ENCODE peak calls at places on chromosomes 2 and 18, in six cellular contexts. W is activated CD4-positive, alpha-beta T cell treated with anti-CD3 and anti-CD28 coated beads, Interleukin-2, amount 50 U/mL, for 1 hour; C is fibroblast of the conjunctiva; R is COR-L47; I is NCI-H2081; L is H9. G is an unnamed sample.
A peak's percentile ranks its signal among the peaks of the same experiment; 100 is the strongest.

GRCh38 chr2:72919414-72920316 is 2.3 kb downstream of the EMX1 start:
- DNase-seq in W (no peak), C (no peak), R (no peak), I (no peak), L (peak; percentile 62), G (no peak)

GRCh38 chr2:53569957-53570727 is 197.5 kb upstream of the CHAC2 start:
- DNase-seq in W (no peak), C (no peak), R (no peak), I (no peak), L (no peak), G (no peak)

GRCh38 chr2:88180594-88181240 is 10.6 kb downstream of the THNSL2 start:
- DNase-seq in W (no peak), C (no peak), R (no peak), I (no peak), L (no peak), G (no peak)

GRCh38 chr2:4020153-4020552 is 316.8 kb downstream of the DCDC2C start:
- DNase-seq in W (no peak), C (no peak), R (peak; percentile 73), I (peak; percentile 94), L (no peak), G (peak; percentile 44)

GRCh38 chr2:98134138-98134537 is 47.2 kb downstream of the VWA3B start:
- DNase-seq in W (no peak), C (no peak), R (no peak), I (no peak), L (peak; percentile 53), G (no peak)

GRCh38 chr2:220188031-220188430 is 560.6 kb downstream of the SLC4A3 start:
- DNase-seq in W (no peak), C (no peak), R (no peak), I (no peak), L (no peak), G (no peak)

GRCh38 chr18:59885579-59886163 is 14.1 kb upstream of the PMAIP1 start:
- DNase-seq in W (no peak), C (no peak), R (no peak), I (no peak), L (no peak), G (no peak)

GRCh38 chr2:29663266-29663665 is 258.1 kb downstream of the ALK start:
- DNase-seq in W (no peak), C (peak; percentile 27), R (no peak), I (no peak), L (no peak), G (no peak)

GRCh38 chr2:191166111-191166755 is 15.4 kb upstream of the STAT4 start:
- DNase-seq in W (no peak), C (peak; percentile 58), R (no peak), I (peak; percentile 21), L (no peak), G (no peak)

GRCh38 chr2:134866498-134867099 is 28.2 kb downstream of the ACMSD start:
- DNase-seq in W (no peak), C (no peak), R (no peak), I (no peak), L (no peak), G (no peak)

GRCh38 chr2:239803102-239803763 is 221.9 kb downstream of the NDUFA10 start:
- DNase-seq in W (no peak), C (no peak), R (no peak), I (no peak), L (peak; percentile 14), G (no peak)

GRCh38 chr18:55100817-55101457 is 141.7 kb upstream of the CCDC68 start:
- DNase-seq in W (no peak), C (no peak), R (no peak), I (no peak), L (no peak), G (no peak)

GRCh38 chr2:224058048-224058775 is 19.1 kb upstream of the SERPINE2 start:
- DNase-seq in W (no peak), C (no peak), R (no peak), I (no peak), L (no peak), G (no peak)

GRCh38 chr2:15142069-15142689 is 419.0 kb downstream of the NBAS start:
- DNase-seq in W (peak; percentile 41), C (no peak), R (peak; percentile 38), I (peak; percentile 88), L (no peak), G (no peak)

GRCh38 chr2:203934711-203935438 is 1.7 kb upstream of the ICOS start:
- DNase-seq in W (no peak), C (no peak), R (no peak), I (no peak), L (no peak), G (no peak)

GRCh38 chr2:44100351-44100750 is 68.3 kb upstream of the PPM1B start:
- DNase-seq in W (no peak), C (peak; percentile 63), R (no peak), I (no peak), L (no peak), G (no peak)

GRCh38 chr2:98134601-98135000 is 47.6 kb downstream of the VWA3B start:
- DNase-seq in W (no peak), C (no peak), R (no peak), I (no peak), L (no peak), G (no peak)

GRCh38 chr2:161625996-161626395 is 1.8 kb downstream of the SLC4A10 start:
- DNase-seq in W (no peak), C (no peak), R (no peak), I (no peak), L (no peak), G (no peak)

GRCh38 chr2:180124273-180124881 is 117.3 kb upstream of the CWC22 start:
- DNase-seq in W (no peak), C (peak; percentile 47), R (peak; percentile 47), I (peak; percentile 68), L (peak; percentile 28), G (peak; percentile 20)

GRCh38 chr2:25756444-25757022 is 83.2 kb upstream of the DTNB start:
- DNase-seq in W (no peak), C (no peak), R (no peak), I (no peak), L (no peak), G (no peak)

GRCh38 chr18:50190926-50191325 is 4.0 kb downstream of the MYO5B start:
- DNase-seq in W (no peak), C (no peak), R (no peak), I (no peak), L (no peak), G (no peak)

GRCh38 chr2:29001791-29002190 is 20.7 kb downstream of the TOGARAM2 start:
- DNase-seq in W (no peak), C (no peak), R (no peak), I (no peak), L (no peak), G (no peak)

GRCh38 chr2:215626812-215627281 is 191.0 kb upstream of the FN1 start:
- DNase-seq in W (no peak), C (no peak), R (no peak), I (no peak), L (no peak), G (no peak)

GRCh38 chr2:95062247-95062646 is 36.7 kb downstream of the MAL start:
- DNase-seq in W (no peak), C (no peak), R (no peak), I (no peak), L (no peak), G (no peak)

GRCh38 chr18:53018791-53019190 is 678.8 kb downstream of the DCC start:
- DNase-seq in W (no peak), C (no peak), R (no peak), I (no peak), L (no peak), G (no peak)

GRCh38 chr18:11733031-11733430 is 44.0 kb downstream of the GNAL start:
- DNase-seq in W (peak; percentile 65), C (peak; percentile 23), R (peak; percentile 30), I (peak; percentile 48), L (peak; percentile 83), G (no peak)

GRCh38 chr2:207473203-207473865 is 56.4 kb upstream of the CREB1 start:
- DNase-seq in W (peak; percentile 11), C (peak; percentile 86), R (peak; percentile 83), I (peak; percentile 92), L (peak; percentile 61), G (peak; percentile 29)

GRCh38 chr2:85578243-85579180 is 1.1 kb downstream of the VAMP8 start:
- DNase-seq in W (no peak), C (no peak), R (no peak), I (no peak), L (peak; percentile 50), G (no peak)

GRCh38 chr2:66553370-66553769 is 118.4 kb downstream of the MEIS1 start:
- DNase-seq in W (no peak), C (no peak), R (peak; percentile 80), I (peak; percentile 71), L (no peak), G (peak; percentile 93)

GRCh38 chr2:109528811-109529501 is 84.8 kb downstream of the SEPTIN10 start:
- DNase-seq in W (no peak), C (no peak), R (no peak), I (no peak), L (peak; percentile 17), G (no peak)

GRCh38 chr2:14053105-14053504 is 579.4 kb upstream of the LRATD1 start:
- DNase-seq in W (no peak), C (no peak), R (no peak), I (no peak), L (no peak), G (no peak)

GRCh38 chr18:63676526-63676925 is 14.8 kb upstream of the SERPINB3 start:
- DNase-seq in W (no peak), C (no peak), R (peak; percentile 31), I (peak; percentile 27), L (peak; percentile 59), G (peak; percentile 46)

GRCh38 chr2:53040536-53041229 is 726.9 kb upstream of the CHAC2 start:
- DNase-seq in W (no peak), C (no peak), R (no peak), I (no peak), L (no peak), G (no peak)

GRCh38 chr2:125746321-125746983 is 909.5 kb upstream of the GYPC start:
- DNase-seq in W (no peak), C (no peak), R (no peak), I (no peak), L (no peak), G (no peak)

GRCh38 chr2:105287692-105288091 is 41.8 kb downstream of the TGFBRAP1 start:
- DNase-seq in W (peak; percentile 12), C (peak; percentile 20), R (no peak), I (peak; percentile 9), L (peak; percentile 65), G (no peak)

GRCh38 chr2:218566296-218566695 is 1.9 kb downstream of the USP37 start:
- DNase-seq in W (no peak), C (no peak), R (no peak), I (no peak), L (no peak), G (no peak)

GRCh38 chr18:48027401-48027931 is 97.0 kb upstream of the SMAD2 start:
- DNase-seq in W (no peak), C (no peak), R (no peak), I (no peak), L (no peak), G (no peak)